ENCODE peak calls at places on chromosomes 1 and 21, in nine cellular contexts. L is PC-9; O is cardiac muscle cell; D is CD8-positive, alpha-beta T cell; W is left ventricle myocardium inferior; J is uterus; T is heart left ventricle; C is colonic mucosa; M is psoas muscle. F is an unnamed sample.

GRCh38 chr21:33828083-33828482 is 87.5 kb downstream of the ATP5PO start:
- DNase-seq in W (no peak), O (peak; percentile 40), J (no peak), T (peak; percentile 49), C (no peak), D (no peak), M (no peak), L (no peak), F (no peak)

GRCh38 chr1:44842763-44843655 is at the start of gene PTCH2:
- DNase-seq in D (peak; percentile 18), J (peak; percentile 85), O (peak; percentile 88), T (peak; percentile 84), W (peak; percentile 74), L (no peak), C (peak; percentile 51), M (peak; percentile 68), F (peak; percentile 88)

GRCh38 chr1:236952279-236953003 is 51.8 kb downstream of the MT1HL1 start:
- DNase-seq in M (no peak), J (no peak), D (no peak), W (no peak), C (no peak), T (no peak), L (no peak), O (no peak), F (no peak)

GRCh38 chr1:19644761-19645543 is 841 bp downstream of the NBL1 start:
- DNase-seq in M (peak; percentile 36), L (peak; percentile 24), T (no peak), O (no peak), D (peak; percentile 41), W (peak; percentile 48), J (no peak), C (peak; percentile 60), F (no peak)

GRCh38 chr1:9668080-9668479 is 16.5 kb downstream of the PIK3CD start:
- DNase-seq in C (no peak), J (no peak), W (no peak), O (no peak), D (no peak), L (no peak), T (no peak), M (no peak), F (no peak)

GRCh38 chr1:27724961-27725373 is 794 bp upstream of the FAM76A start:
- DNase-seq in L (no peak), C (peak; percentile 34), O (peak; percentile 42), T (peak; percentile 33), W (peak; percentile 18), M (peak; percentile 36), D (no peak), J (peak; percentile 30), F (no peak)

GRCh38 chr1:112706505-112707216 is at the start of gene RHOC:
- DNase-seq in J (peak; percentile 74), M (peak; percentile 76), W (peak; percentile 80), L (peak; percentile 7), T (peak; percentile 81), O (peak; percentile 52), C (peak; percentile 73), D (no peak), F (peak; percentile 78)

GRCh38 chr1:69888657-69889056 is 316.7 kb downstream of the LRRC40 start:
- DNase-seq in T (no peak), J (no peak), D (no peak), L (no peak), M (no peak), O (no peak), C (no peak), W (no peak), F (no peak)

GRCh38 chr1:243474384-243474851 is 218.6 kb downstream of the SDCCAG8 start:
- DNase-seq in D (no peak), O (no peak), J (no peak), W (no peak), C (no peak), M (no peak), L (no peak), T (no peak), F (no peak)

GRCh38 chr1:177274687-177275211 is 104.0 kb downstream of the BRINP2 start:
- DNase-seq in L (no peak), C (no peak), M (peak; percentile 26), J (peak; percentile 28), W (peak; percentile 42), D (no peak), O (peak; percentile 87), T (peak; percentile 70), F (no peak)

GRCh38 chr1:145730900-145731299 is 11.6 kb downstream of the CD160 start:
- DNase-seq in W (no peak), D (no peak), J (no peak), L (no peak), M (no peak), C (no peak), O (no peak), T (no peak), F (no peak)

GRCh38 chr1:165395522-165396300 is 39.2 kb upstream of the LMX1A start:
- DNase-seq in M (no peak), C (no peak), D (no peak), W (no peak), J (no peak), O (no peak), L (no peak), T (no peak), F (no peak)

GRCh38 chr1:30727796-30728195 is 4.4 kb upstream of the MATN1 start:
- DNase-seq in J (no peak), D (no peak), M (no peak), T (no peak), C (no peak), O (peak; percentile 68), W (no peak), L (no peak), F (no peak)

DNA sequence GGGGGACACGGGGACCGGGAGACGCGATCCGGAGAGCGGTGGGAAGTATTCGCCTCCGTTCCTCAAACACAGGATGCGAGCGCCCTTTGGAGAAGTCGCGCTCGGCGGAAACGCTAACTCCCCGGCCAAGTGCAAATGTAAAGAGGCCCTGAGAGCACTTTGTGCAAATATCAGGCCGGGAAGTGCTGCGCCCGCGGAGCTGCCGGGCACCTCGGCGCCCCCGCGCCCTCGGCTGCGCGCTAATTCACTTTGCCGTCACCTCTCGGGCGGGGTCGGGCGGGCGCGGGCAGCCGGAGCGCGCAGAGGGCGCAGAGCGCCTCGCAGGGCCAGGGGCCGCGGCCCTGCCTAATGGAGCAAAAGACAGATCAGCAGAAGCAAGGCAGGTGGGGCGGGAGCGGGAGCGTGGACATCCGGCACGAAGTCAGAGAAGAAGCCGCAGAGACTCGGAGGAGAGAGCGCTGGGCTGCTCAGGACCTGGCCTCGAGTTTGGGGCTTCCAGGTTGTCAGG is 281.1 kb downstream of the RRAGC start:
- DNase-seq in T (no peak), C (no peak), O (no peak), L (no peak), D (no peak), J (no peak), W (no peak), M (no peak), F (no peak)
- H3K4me3 ChIP-seq in T (peak overlapping the region; percentile 7), C (no peak overlapping the region), O (peak overlapping the region; percentile 18), L (no peak overlapping the region), D (no peak overlapping the region), J (no peak overlapping the region), W (peak overlapping the region; percentile 41), M (no peak overlapping the region), F (peak overlapping the region; percentile 6)

GRCh38 chr1:37653906-37654305 is 19.2 kb upstream of the RSPO1 start:
- DNase-seq in L (no peak), J (no peak), D (no peak), C (no peak), T (no peak), W (no peak), O (no peak), M (no peak), F (no peak)
- TF ChIP-seq CTCF in L (no peak), J (no peak), D (no peak), C (no peak), T (no peak), W (no peak), O (no peak), M (no peak), F (no peak)

DNA sequence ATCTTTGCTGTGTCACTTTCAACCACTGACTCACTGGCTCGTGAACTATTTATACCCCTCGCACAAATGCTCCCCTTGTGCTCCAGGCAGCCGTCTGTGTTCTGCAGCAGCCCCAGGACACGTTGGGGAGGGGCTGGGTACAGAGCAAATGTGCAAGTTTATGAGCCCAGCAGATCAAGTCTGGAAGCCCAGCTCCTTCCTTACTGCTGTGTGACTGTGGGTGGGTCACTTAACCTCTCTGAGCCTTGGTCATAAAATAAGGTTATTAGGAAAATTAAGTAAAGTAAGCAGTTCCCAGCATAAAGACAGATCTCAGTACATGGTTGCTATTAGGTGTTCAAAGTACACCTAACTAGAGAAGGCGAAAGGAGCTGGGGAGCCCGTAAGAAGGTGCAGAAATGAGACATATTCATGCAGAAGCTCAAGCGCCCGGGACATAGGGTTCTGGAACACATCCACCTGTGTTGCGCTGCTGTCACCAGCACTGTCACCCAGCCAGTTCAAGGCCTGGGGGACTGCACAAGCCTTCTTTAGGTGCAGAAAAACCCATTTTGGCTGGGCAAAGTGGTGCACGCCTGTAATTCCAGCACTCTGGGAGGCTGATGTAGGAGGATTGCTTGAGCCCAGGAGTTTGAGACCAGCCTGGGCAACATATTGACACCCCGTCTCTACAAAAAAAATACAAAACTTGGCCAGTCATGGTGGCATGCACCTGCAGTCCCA is 13.8 kb downstream of the EFHD2 start:
- DNase-seq in O (no peak), M (no peak), J (no peak), D (no peak), C (peak; percentile 47), W (no peak), L (no peak), T (no peak), F (no peak)
- H3K4me1 ChIP-seq in O (no peaks in the 10 kb centered on the region), M (no peaks in the 10 kb centered on the region), J (no peaks in the 10 kb centered on the region), D (peaks cover 3% of the 10 kb centered on the region), C (peaks cover 45% of the 10 kb centered on the region), W (peaks cover 77% of the 10 kb centered on the region), L (peaks cover 27% of the 10 kb centered on the region), T (peaks cover 15% of the 10 kb centered on the region), F (no peaks in the 10 kb centered on the region)

DNA sequence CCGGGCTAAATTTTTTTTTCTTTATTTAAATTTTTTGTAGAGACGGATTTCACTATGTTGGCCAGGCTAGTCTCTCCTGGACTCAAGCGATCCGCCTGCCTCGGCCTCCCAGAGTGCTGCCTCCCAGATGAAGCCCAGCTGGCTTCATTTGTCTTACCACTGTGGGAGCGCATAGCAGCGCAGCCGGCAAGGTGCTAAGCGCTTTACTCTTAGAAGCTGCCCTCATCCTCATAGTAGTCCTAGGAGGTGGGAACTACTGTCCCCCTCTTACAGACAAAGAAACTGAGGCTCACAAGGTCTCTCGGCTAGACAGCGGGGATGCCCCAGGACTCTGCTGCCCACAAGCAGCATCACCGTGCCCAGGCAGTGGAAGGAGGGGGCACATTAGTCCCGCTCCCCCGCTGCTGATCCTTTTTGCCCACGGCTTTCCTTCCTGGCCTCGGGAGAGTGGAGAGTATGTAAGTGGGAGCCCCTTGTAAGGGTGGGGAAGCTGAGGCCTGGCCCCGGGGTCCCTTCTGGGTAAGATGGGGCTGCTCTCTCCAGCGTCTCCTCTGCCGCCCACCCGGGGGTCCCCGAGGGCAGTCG is 726 bp downstream of the TMEM54 start:
- DNase-seq in M (no peak), J (no peak), L (no peak), W (no peak), T (no peak), O (peak; percentile 52), C (no peak), D (no peak), F (no peak)
- H3K4me3 ChIP-seq in M (peak overlapping the region; percentile 72), J (peak overlapping the region; percentile 67), L (peak overlapping the region; percentile 97), W (peak overlapping the region; percentile 76), T (peak overlapping the region; percentile 52), O (peak overlapping the region; percentile 36), C (peak overlapping the region; percentile 69), D (peak overlapping the region; percentile 39), F (no peak overlapping the region)

F was measured in BE2C.